ENCODE peak calls at places on chromosomes 4 and X, in nine cellular contexts. S is fibroblast of the aortic adventitia; Q is effector memory CD4-positive, alpha-beta T cell; V is mesenchymal stem cell; F is CD8-positive, alpha-beta T cell; X is neural progenitor cell; U is cardiac fibroblast; T is astrocyte; N is WERI-Rb-1. C is an unnamed sample.

GRCh38 chr4:2072971-2073807 is 14.1 kb downstream of the NAT8L start:
- DNase-seq in S (no peak), Q (no peak), V (no peak), F (no peak), X (no peak), U (no peak), T (no peak), N (no peak), C (no peak)

GRCh38 chr4:117968606-117969005 is 65.7 kb upstream of the NDST3 start:
- DNase-seq in S (no peak), Q (no peak), V (no peak), F (no peak), X (no peak), U (no peak), T (no peak), N (no peak), C (no peak)

GRCh38 chr4:4851906-4852305 is 7.6 kb upstream of the MSX1 start:
- DNase-seq in S (no peak), Q (no peak), V (no peak), F (no peak), X (no peak), U (no peak), T (no peak), N (no peak), C (no peak)

GRCh38 chrX:132063862-132064261 is 40.8 kb downstream of the STK26 start:
- DNase-seq in S (no peak), Q (no peak), V (no peak), F (no peak), X (no peak), U (no peak), T (no peak), N (no peak), C (no peak)

GRCh38 chrX:38879631-38880220 is 78.5 kb downstream of the MID1IP1 start:
- DNase-seq in S (no peak), Q (no peak), V (no peak), F (no peak), X (no peak), U (no peak), T (no peak), N (no peak), C (peak)

GRCh38 chr4:113394730-113395530 is 345.5 kb downstream of the ANK2 start:
- DNase-seq in S (peak), Q (no peak), V (peak), F (peak), X (peak), U (peak), T (peak), N (peak), C (no peak)

GRCh38 chr4:47287735-47288134 is 175.8 kb downstream of the COMMD8 start:
- DNase-seq in S (peak), Q (no peak), V (peak), F (no peak), X (no peak), U (peak), T (peak), N (no peak), C (peak)

GRCh38 chr4:2931765-2932560 is 31.2 kb downstream of the NOP14 start:
- DNase-seq in S (no peak), Q (peak), V (no peak), F (peak), X (no peak), U (no peak), T (no peak), N (no peak), C (no peak)

GRCh38 chr4:67393699-67394281 is 151.5 kb downstream of the CENPC start:
- DNase-seq in S (peak), Q (no peak), V (peak), F (peak), X (peak), U (peak), T (peak), N (no peak), C (no peak)

GRCh38 chrX:124938715-124939114 is 381.0 kb upstream of the TEX13C start:
- DNase-seq in S (no peak), Q (no peak), V (no peak), F (no peak), X (no peak), U (no peak), T (no peak), N (no peak), C (no peak)

GRCh38 chr4:126955292-126956191 is 677.2 kb upstream of the INTU start:
- DNase-seq in S (no peak), Q (no peak), V (no peak), F (no peak), X (no peak), U (no peak), T (no peak), N (no peak), C (no peak)

GRCh38 chr4:83320548-83320947 is 14.1 kb downstream of the HPSE start:
- DNase-seq in S (peak), Q (no peak), V (peak), F (no peak), X (no peak), U (peak), T (no peak), N (no peak), C (peak)

GRCh38 chr4:81314897-81315470 is 100.0 kb upstream of the PRKG2 start:
- DNase-seq in S (peak), Q (no peak), V (peak), F (no peak), X (no peak), U (peak), T (no peak), N (no peak), C (peak)

GRCh38 chrX:30150196-30150895 is 65.0 kb upstream of the MAGEB2 start:
- DNase-seq in S (no peak), Q (no peak), V (peak), F (no peak), X (no peak), U (no peak), T (no peak), N (no peak), C (peak)

GRCh38 chrX:57930051-57930450 is 19.8 kb upstream of the ZXDA start:
- DNase-seq in S (no peak), Q (no peak), V (no peak), F (no peak), X (no peak), U (peak), T (no peak), N (no peak), C (no peak)

GRCh38 chr4:175633310-175633709 is 178.8 kb downstream of the GPM6A start:
- DNase-seq in S (no peak), Q (no peak), V (no peak), F (no peak), X (no peak), U (no peak), T (no peak), N (no peak), C (no peak)

GRCh38 chr4:54685810-54686209 is 28.1 kb downstream of the KIT start:
- DNase-seq in S (no peak), Q (no peak), V (no peak), F (no peak), X (no peak), U (no peak), T (no peak), N (no peak), C (no peak)

GRCh38 chr4:96097040-96097607 is 257.2 kb downstream of the PDHA2 start:
- DNase-seq in S (no peak), Q (no peak), V (no peak), F (no peak), X (peak), U (peak), T (peak), N (no peak), C (no peak)

GRCh38 chr4:156677656-156678055 is 293.9 kb downstream of the PDGFC start:
- DNase-seq in S (no peak), Q (no peak), V (no peak), F (no peak), X (no peak), U (no peak), T (no peak), N (no peak), C (no peak)

GRCh38 chr4:53640576-53641459 is 49.5 kb upstream of the LNX1 start:
- DNase-seq in S (no peak), Q (no peak), V (no peak), F (no peak), X (peak), U (no peak), T (no peak), N (no peak), C (peak)

GRCh38 chr4:73727685-73728084 is 12.7 kb upstream of the CXCL8 start:
- DNase-seq in S (no peak), Q (no peak), V (no peak), F (no peak), X (no peak), U (no peak), T (no peak), N (no peak), C (no peak)

GRCh38 chr4:48546336-48546735 is 56.3 kb downstream of the ZAR1 start:
- DNase-seq in S (peak), Q (no peak), V (peak), F (peak), X (peak), U (peak), T (peak), N (peak), C (no peak)

GRCh38 chrX:124097116-124097515 is 135.6 kb downstream of the STAG2 start:
- DNase-seq in S (no peak), Q (no peak), V (no peak), F (no peak), X (no peak), U (no peak), T (no peak), N (no peak), C (no peak)

GRCh38 chr4:159722052-159722451 is 619.2 kb downstream of the RAPGEF2 start:
- DNase-seq in S (no peak), Q (no peak), V (no peak), F (no peak), X (no peak), U (no peak), T (no peak), N (no peak), C (no peak)

GRCh38 chrX:113728937-113729336 is 854.9 kb upstream of the HTR2C start:
- DNase-seq in S (no peak), Q (no peak), V (no peak), F (no peak), X (no peak), U (no peak), T (no peak), N (no peak), C (no peak)

GRCh38 chrX:65702956-65703355 is 35.5 kb downstream of the MSN start:
- DNase-seq in S (no peak), Q (no peak), V (no peak), F (no peak), X (no peak), U (no peak), T (no peak), N (no peak), C (no peak)

GRCh38 chr4:72828864-72829263 is 240.7 kb downstream of the COX18 start:
- DNase-seq in S (no peak), Q (no peak), V (no peak), F (no peak), X (no peak), U (no peak), T (no peak), N (no peak), C (no peak)

GRCh38 chr4:54645830-54646229 is 11.9 kb upstream of the KIT start:
- DNase-seq in S (no peak), Q (no peak), V (no peak), F (no peak), X (peak), U (no peak), T (no peak), N (no peak), C (no peak)

GRCh38 chrX:43663173-43663572 is 7.1 kb downstream of the MAOA start:
- DNase-seq in S (no peak), Q (no peak), V (no peak), F (no peak), X (no peak), U (no peak), T (no peak), N (no peak), C (no peak)

GRCh38 chrX:43664708-43665107 is 8.6 kb downstream of the MAOA start:
- DNase-seq in S (no peak), Q (no peak), V (no peak), F (no peak), X (no peak), U (no peak), T (no peak), N (no peak), C (no peak)

GRCh38 chrX:43664258-43664657 is 8.2 kb downstream of the MAOA start:
- DNase-seq in S (no peak), Q (no peak), V (no peak), F (no peak), X (no peak), U (no peak), T (no peak), N (no peak), C (no peak)

GRCh38 chrX:43666301-43666912 is 10.3 kb downstream of the MAOA start:
- DNase-seq in S (no peak), Q (no peak), V (no peak), F (no peak), X (no peak), U (no peak), T (no peak), N (no peak), C (no peak)

GRCh38 chrX:43661521-43662240 is 5.6 kb downstream of the MAOA start:
- DNase-seq in S (peak), Q (no peak), V (peak), F (no peak), X (no peak), U (peak), T (peak), N (no peak), C (no peak)
- H3K4me3 ChIP-seq in S (no peak), Q (no peak), V (no peak), F (no peak), X (no peak), U (no peak), T (no peak), N (no peak), C (no peak)

GRCh38 chr4:77154761-77155499 is 2.1 kb upstream of the CCNG2 start:
- DNase-seq in S (no peak), Q (no peak), V (no peak), F (no peak), X (no peak), U (no peak), T (no peak), N (no peak), C (no peak)

GRCh38 chr4:77154074-77154473 is 2.9 kb upstream of the CCNG2 start:
- DNase-seq in S (no peak), Q (no peak), V (no peak), F (no peak), X (no peak), U (no peak), T (no peak), N (no peak), C (no peak)

GRCh38 chr4:77156912-77157858 is at the start of gene CCNG2:
- DNase-seq in S (peak), Q (peak), V (peak), F (peak), X (peak), U (peak), T (peak), N (peak), C (no peak)

GRCh38 chr4:77156533-77156911 is 485 bp upstream of the CCNG2 start:
- DNase-seq in S (peak), Q (peak), V (peak), F (peak), X (peak), U (peak), T (peak), N (peak), C (peak)

DNA sequence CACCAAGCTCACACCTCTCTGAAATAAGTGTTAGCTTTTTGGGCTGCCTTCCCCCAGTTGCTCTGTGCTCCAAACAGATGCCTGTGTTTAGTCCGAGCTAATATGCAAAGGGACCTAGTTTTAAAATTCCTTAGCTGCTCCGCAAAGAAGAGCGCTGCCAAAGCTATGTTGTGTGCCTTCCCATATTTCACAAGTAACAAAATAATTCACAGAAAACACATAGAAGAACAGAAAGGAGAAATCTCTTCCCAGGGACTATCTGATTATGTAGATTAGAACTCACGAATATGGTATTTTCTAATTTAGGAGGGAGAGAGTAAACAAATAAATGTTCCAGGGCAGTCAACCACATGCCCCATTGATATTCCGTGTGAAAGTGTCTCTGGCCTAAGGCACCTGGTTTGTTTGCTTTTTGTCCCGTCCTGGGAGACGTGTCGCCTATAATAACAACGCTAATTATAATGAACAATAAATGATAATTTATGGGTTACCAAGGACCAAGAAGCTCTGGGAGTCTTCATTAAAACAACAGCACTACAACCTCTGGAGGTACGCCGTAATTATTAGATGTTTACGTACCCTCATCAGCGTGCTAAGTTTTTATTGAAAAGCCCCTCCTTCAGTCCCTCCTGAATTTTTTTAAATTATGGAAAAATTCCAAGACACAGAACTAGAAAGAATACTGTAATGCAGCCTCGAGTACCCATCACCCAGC is 1.2 kb upstream of the CCNG2 start:
- DNase-seq in S (no peak), Q (no peak), V (no peak), F (no peak), X (no peak), U (no peak), T (no peak), N (no peak), C (no peak)
- H3K4me3 ChIP-seq in S (peak), Q (peak), V (no peak), F (peak), X (peak), U (peak), T (peak), N (peak), C (peak)

GRCh38 chr4:16122225-16122624 is 38.4 kb upstream of the PROM1 start:
- DNase-seq in S (no peak), Q (no peak), V (no peak), F (no peak), X (no peak), U (no peak), T (no peak), N (no peak), C (no peak)

GRCh38 chr4:16118090-16118489 is 34.3 kb upstream of the PROM1 start:
- DNase-seq in S (no peak), Q (no peak), V (no peak), F (no peak), X (no peak), U (no peak), T (no peak), N (no peak), C (no peak)

GRCh38 chr4:16120720-16121119 is 36.9 kb upstream of the PROM1 start:
- DNase-seq in S (no peak), Q (no peak), V (no peak), F (no peak), X (no peak), U (no peak), T (no peak), N (peak), C (peak)

GRCh38 chr4:16122784-16123183 is 39.0 kb upstream of the PROM1 start:
- DNase-seq in S (no peak), Q (no peak), V (no peak), F (no peak), X (no peak), U (no peak), T (no peak), N (no peak), C (no peak)

GRCh38 chr4:16119981-16120380 is 36.2 kb upstream of the PROM1 start:
- DNase-seq in S (no peak), Q (no peak), V (no peak), F (no peak), X (no peak), U (no peak), T (no peak), N (no peak), C (no peak)
- H3K4me3 ChIP-seq in S (no peak), Q (no peak), V (no peak), F (no peak), X (no peak), U (no peak), T (no peak), N (no peak), C (no peak)

GRCh38 chrX:110331444-110332025 is 13.7 kb upstream of the AMMECR1 start:
- DNase-seq in S (no peak), Q (no peak), V (no peak), F (no peak), X (no peak), U (no peak), T (no peak), N (no peak), C (no peak)
- H3K4me3 ChIP-seq in S (no peak), Q (no peak), V (no peak), F (no peak), X (no peak), U (no peak), T (no peak), N (no peak), C (no peak)

DNA sequence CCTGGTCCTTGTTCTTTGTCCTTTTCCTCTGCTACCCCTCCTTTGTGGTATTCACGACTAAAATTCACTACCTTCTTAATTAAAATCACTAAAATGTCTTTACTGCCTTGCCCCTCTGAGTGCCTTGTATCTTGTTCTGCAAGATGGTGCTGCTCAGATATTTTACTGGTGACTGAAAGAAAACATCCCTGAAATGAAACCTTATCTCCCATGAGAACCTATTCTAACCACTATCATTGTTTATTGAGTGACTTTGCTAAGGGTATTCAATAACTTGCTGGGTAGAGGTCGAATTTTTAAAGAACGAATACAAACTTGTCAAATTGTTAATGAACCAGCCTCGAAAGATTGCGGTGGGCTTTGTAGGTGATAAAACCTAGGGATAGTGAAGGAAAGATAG is 52.8 kb downstream of the SPRY1 start:
- DNase-seq in S (no peak), Q (no peak), V (no peak), F (no peak), X (no peak), U (peak), T (peak), N (no peak), C (no peak)
- H3K4me3 ChIP-seq in S (no peak), Q (no peak), V (no peak), F (no peak), X (no peak), U (no peak), T (no peak), N (no peak), C (no peak)